ENCODE peak calls at places on chromosomes 7 and 10, in seven cellular contexts. L is NCI-H1436; F is occipital lobe; R is H54; E is naive thymus-derived CD8-positive, alpha-beta T cell; D is astrocyte; H is sciatic nerve. K is an unnamed sample.

GRCh38 chr10:55627526-55628170 is 733.4 kb downstream of the ZWINT start:
- DNase-seq in D (no peak), E (no peak), F (no peak), R (no peak), H (no peak), L (no peak), K (no peak)

GRCh38 chr10:7563368-7563767 is 103.4 kb downstream of the ITIH5 start:
- DNase-seq in D (peak; percentile 20), H (no peak), F (no peak), E (no peak), L (no peak), R (no peak), K (no peak)

GRCh38 chr7:84589012-84589411 is 394.4 kb upstream of the SEMA3A start:
- DNase-seq in F (no peak), E (no peak), D (no peak), L (no peak), H (no peak), R (no peak), K (no peak)

GRCh38 chr10:47023237-47024045 is 112.2 kb downstream of the PTPN20 start:
- DNase-seq in R (no peak), D (no peak), H (peak; percentile 59), F (no peak), E (peak; percentile 11), L (no peak), K (no peak)

GRCh38 chr7:117178600-117178999 is 144.3 kb downstream of the WNT2 start:
- DNase-seq in E (no peak), F (no peak), R (no peak), D (no peak), H (no peak), L (no peak), K (no peak)

GRCh38 chr7:75565129-75565528 is 73.0 kb downstream of the SPDYE5 start:
- DNase-seq in E (no peak), L (no peak), F (no peak), H (no peak), D (peak; percentile 95), R (peak; percentile 78), K (no peak)

GRCh38 chr10:62492012-62492869 is 118.1 kb downstream of the ZNF365 start:
- DNase-seq in R (no peak), D (peak; percentile 41), F (no peak), H (no peak), E (no peak), L (no peak), K (no peak)

GRCh38 chr7:151731022-151731441 is 145.9 kb downstream of the PRKAG2 start:
- DNase-seq in R (no peak), H (no peak), D (no peak), F (no peak), E (no peak), L (no peak), K (no peak)

GRCh38 chr10:10096898-10097297 is 920.8 kb upstream of the CELF2 start:
- DNase-seq in L (no peak), D (no peak), F (no peak), E (no peak), H (no peak), R (no peak), K (no peak)

GRCh38 chr7:131859162-131859821 is 302.9 kb upstream of the PODXL start:
- DNase-seq in D (peak; percentile 65), F (peak; percentile 55), H (peak; percentile 70), E (peak; percentile 20), L (peak; percentile 0), R (peak; percentile 78), K (no peak)

GRCh38 chr7:70574970-70575799 is 556.8 kb upstream of the GALNT17 start:
- DNase-seq in F (peak; percentile 50), D (peak; percentile 66), R (peak; percentile 23), H (no peak), L (no peak), E (no peak), K (no peak)

GRCh38 chr10:29344073-29344820 is 55.4 kb downstream of the LYZL1 start:
- DNase-seq in H (peak; percentile 84), E (no peak), D (peak; percentile 88), R (no peak), L (no peak), F (no peak), K (no peak)

GRCh38 chr10:132418520-132419416 is 21.8 kb downstream of the PWWP2B start:
- DNase-seq in D (no peak), R (peak; percentile 68), L (peak; percentile 90), H (no peak), F (no peak), E (no peak), K (no peak)

GRCh38 chr10:96814264-96814663 is 17.8 kb upstream of the LCOR start:
- DNase-seq in F (no peak), R (no peak), L (no peak), E (no peak), D (peak; percentile 92), H (no peak), K (no peak)

GRCh38 chr7:158744070-158744469 is 39.5 kb upstream of the NCAPG2 start:
- DNase-seq in H (no peak), E (no peak), R (no peak), F (no peak), L (no peak), D (no peak), K (no peak)

GRCh38 chr10:131068760-131069159 is 242.8 kb downstream of the TCERG1L start:
- DNase-seq in F (no peak), E (no peak), R (no peak), H (no peak), D (no peak), L (no peak), K (no peak)

GRCh38 chr10:127398967-127399350 is 150.2 kb upstream of the NPS start:
- DNase-seq in F (no peak), E (no peak), D (no peak), L (no peak), H (no peak), R (no peak), K (no peak)

GRCh38 chr7:73742753-73743641 is 4.4 kb upstream of the ABHD11 start:
- DNase-seq in R (no peak), E (no peak), H (no peak), L (peak; percentile 94), D (no peak), F (no peak), K (no peak)

GRCh38 chr10:13528138-13528874 is 508 bp downstream of the BEND7 start:
- DNase-seq in E (no peak), R (peak; percentile 24), F (no peak), L (no peak), D (no peak), H (no peak), K (no peak)